ENCODE peak calls at places on chromosomes 6 and 20, in five cellular contexts. F is body of pancreas, X is choroid plexus epithelial cell, A is A549, D is lower lobe of right lung. V is an unnamed sample.

GRCh38 chr6:38631186-38631783 is 8.4 kb downstream of the BTBD9 start:
- DNase-seq in F (no peak), X (no peak), A (no peak), D (no peak), V (no peak)

GRCh38 chr6:106134906-106135634 is 48.9 kb downstream of the PRDM1 start:
- DNase-seq in F (no peak), X (no peak), A (peak), D (no peak), V (no peak)

GRCh38 chr6:2806664-2807063 is 35.0 kb downstream of the SERPINB1 start:
- DNase-seq in F (no peak), X (no peak), A (no peak), D (no peak), V (no peak)

GRCh38 chr20:16292227-16292626 is 281.0 kb downstream of the KIF16B start:
- DNase-seq in F (no peak), X (peak), A (no peak), D (no peak), V (no peak)

GRCh38 chr6:22558288-22558882 is 11.0 kb upstream of the HDGFL1 start:
- DNase-seq in F (no peak), X (no peak), A (peak), D (no peak), V (no peak)

GRCh38 chr6:148501178-148501590 is 158.5 kb downstream of the SASH1 start:
- DNase-seq in F (no peak), X (peak), A (peak), D (no peak), V (no peak)

GRCh38 chr6:156718647-156719394 is 58.4 kb upstream of the ARID1B start:
- DNase-seq in F (peak), X (peak), A (peak), D (no peak), V (no peak)

GRCh38 chr6:125421853-125422252 is 120.1 kb upstream of the HDDC2 start:
- DNase-seq in F (no peak), X (peak), A (peak), D (no peak), V (no peak)

GRCh38 chr6:6648659-6649343 is 60.3 kb downstream of the LY86 start:
- DNase-seq in F (no peak), X (no peak), A (no peak), D (no peak), V (no peak)

GRCh38 chr6:6646384-6646783 is 57.9 kb downstream of the LY86 start:
- DNase-seq in F (no peak), X (no peak), A (no peak), D (no peak), V (no peak)

GRCh38 chr6:6645266-6645917 is 56.9 kb downstream of the LY86 start:
- DNase-seq in F (no peak), X (no peak), A (no peak), D (no peak), V (no peak)

GRCh38 chr6:6649824-6650349 is 61.4 kb downstream of the LY86 start:
- DNase-seq in F (no peak), X (no peak), A (no peak), D (no peak), V (no peak)

GRCh38 chr6:6646859-6647258 is 58.3 kb downstream of the LY86 start:
- DNase-seq in F (no peak), X (no peak), A (no peak), D (no peak), V (no peak)
- TF ChIP-seq CTCF in F (no peak), X (no peak), A (no peak), D (no peak), V (peak)

GRCh38 chr6:14061644-14062043 is 55.9 kb upstream of the CD83 start:
- DNase-seq in F (no peak), X (no peak), A (no peak), D (no peak), V (no peak)

GRCh38 chr6:14065350-14065749 is 52.2 kb upstream of the CD83 start:
- DNase-seq in F (no peak), X (no peak), A (no peak), D (no peak), V (no peak)

GRCh38 chr6:14060971-14061370 is 56.6 kb upstream of the CD83 start:
- DNase-seq in F (no peak), X (no peak), A (no peak), D (no peak), V (no peak)

GRCh38 chr6:14059791-14060436 is 57.7 kb upstream of the CD83 start:
- DNase-seq in F (peak), X (no peak), A (peak), D (no peak), V (no peak)

DNA sequence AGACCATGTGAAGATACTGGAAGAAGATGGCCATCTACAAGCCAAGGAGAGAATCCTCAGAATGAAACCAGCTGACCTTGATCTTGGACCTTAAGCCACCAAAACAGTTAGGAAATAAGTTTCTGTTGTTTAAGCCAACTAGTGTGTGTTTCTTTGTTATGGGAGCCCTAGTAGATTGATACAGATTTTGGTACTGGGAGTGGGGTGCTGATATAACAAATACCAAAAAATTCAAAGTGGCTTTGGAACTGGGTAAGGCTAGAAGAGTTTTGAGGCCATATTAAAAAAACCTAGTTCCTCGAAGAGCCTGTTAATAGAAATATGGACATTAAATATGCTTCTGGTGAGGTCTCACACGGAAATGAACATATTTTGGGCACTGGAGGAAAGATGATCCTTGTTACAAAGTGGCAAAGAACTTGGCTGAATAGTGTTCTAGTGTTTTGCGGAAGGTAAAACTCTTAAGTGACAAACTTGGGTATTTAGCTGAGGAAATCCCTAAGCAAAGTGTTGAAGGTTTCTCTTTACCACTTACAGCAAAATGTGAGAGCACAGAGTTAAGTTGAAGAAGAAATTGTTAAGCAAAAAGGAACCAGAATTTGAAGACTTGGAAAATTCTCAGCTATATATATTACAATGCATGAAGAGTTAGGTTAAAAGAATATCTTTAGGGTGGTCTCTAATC is 55.1 kb upstream of the CD83 start:
- DNase-seq in F (no peak), X (no peak), A (no peak), D (no peak), V (no peak)
- H3K4me3 ChIP-seq in F (no peak), X (no peak), A (no peak), D (no peak), V (no peak)

GRCh38 chr6:122400467-122401089 is 1.1 kb downstream of the HSF2 start:
- DNase-seq in F (no peak), X (no peak), A (no peak), D (no peak), V (no peak)

GRCh38 chr6:122399055-122399347 is 451 bp upstream of the HSF2 start:
- DNase-seq in F (no peak), X (no peak), A (no peak), D (no peak), V (no peak)

GRCh38 chr6:122401104-122401503 is 1.7 kb downstream of the HSF2 start:
- DNase-seq in F (no peak), X (no peak), A (no peak), D (no peak), V (no peak)

GRCh38 chr6:122400121-122400450 is 634 bp downstream of the HSF2 start:
- DNase-seq in F (no peak), X (no peak), A (no peak), D (no peak), V (no peak)

DNA sequence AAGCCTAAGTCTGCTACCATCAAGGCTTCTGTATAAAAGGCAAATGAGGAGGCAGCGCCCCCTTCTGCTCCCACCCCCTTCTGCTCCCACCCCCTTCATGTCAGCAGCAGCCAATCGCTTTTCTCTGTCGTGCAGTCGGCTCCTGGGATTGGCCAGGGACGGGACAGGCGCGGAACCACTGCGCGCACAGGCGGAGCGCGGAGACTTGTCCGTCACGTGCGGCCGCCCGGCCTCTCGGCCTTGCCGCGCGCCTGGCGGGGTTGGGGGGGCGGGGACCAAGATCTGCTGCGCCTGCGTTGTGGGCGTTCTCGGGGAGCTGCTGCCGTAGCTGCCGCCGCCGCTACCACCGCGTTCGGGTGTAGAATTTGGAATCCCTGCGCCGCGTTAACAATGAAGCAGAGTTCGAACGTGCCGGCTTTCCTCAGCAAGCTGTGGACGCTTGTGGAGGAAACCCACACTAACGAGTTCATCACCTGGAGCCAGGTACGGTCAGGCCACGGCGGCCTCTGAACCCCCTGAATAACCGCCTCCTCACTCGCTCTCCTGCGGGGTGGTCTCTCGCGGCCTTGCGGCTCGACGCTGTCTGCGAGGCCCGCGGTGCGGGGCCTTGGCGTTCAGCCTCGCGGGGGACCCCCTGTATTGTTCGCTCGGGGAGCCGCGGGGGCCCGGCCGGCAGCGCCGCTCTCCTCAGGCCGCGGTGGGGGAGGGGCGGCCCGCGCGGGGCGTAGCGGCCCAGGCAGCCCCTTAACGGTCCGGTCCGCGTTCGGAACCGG is at the start of gene HSF2:
- DNase-seq in F (peak), X (peak), A (peak), D (peak), V (peak)
- TF ChIP-seq CTCF in F (peak), X (peak), A (no peak), D (no peak), V (no peak)

GRCh38 chr20:21569586-21569985 is 55.7 kb upstream of the NKX2-2 start:
- DNase-seq in F (no peak), X (no peak), A (no peak), D (no peak), V (no peak)
- H3K4me3 ChIP-seq in F (no peak), X (no peak), A (no peak), D (no peak), V (no peak)

GRCh38 chr6:30893001-30893591 is 8.8 kb downstream of the DDR1 start:
- DNase-seq in F (no peak), X (no peak), A (no peak), D (no peak), V (no peak)
- TF ChIP-seq CTCF in F (no peak), X (peak), A (no peak), D (no peak), V (peak)

GRCh38 chr20:44336086-44336485 is 757 bp upstream of the R3HDML start:
- DNase-seq in F (no peak), X (no peak), A (no peak), D (no peak), V (no peak)
- H3K4me3 ChIP-seq in F (no peak), X (no peak), A (no peak), D (no peak), V (no peak)

GRCh38 chr20:10647471-10647870 is 26.3 kb downstream of the JAG1 start:
- DNase-seq in F (no peak), X (peak), A (no peak), D (no peak), V (no peak)
- TF ChIP-seq CTCF in F (no peak), X (peak), A (peak), D (no peak), V (peak)

GRCh38 chr6:140317957-140318356 is 943.5 kb upstream of the CITED2 start:
- DNase-seq in F (no peak), X (no peak), A (no peak), D (no peak), V (no peak)
- H3K4me3 ChIP-seq in F (no peak), X (no peak), A (no peak), D (no peak), V (no peak)

GRCh38 chr20:50504231-50504823 is 5.9 kb upstream of the PTPN1 start:
- DNase-seq in F (no peak), X (no peak), A (no peak), D (no peak), V (no peak)
- TF ChIP-seq CTCF in F (no peak), X (peak), A (peak), D (no peak), V (no peak)